ENCODE peak calls at places on chromosomes 7 and 10, in nine cellular contexts. One of them, this sample, is unnamed.
A peak's percentile ranks its signal among the peaks of the same experiment; 100 is the strongest.

GRCh38 chr10:130847170-130847569 is 464.4 kb downstream of the TCERG1L start:
- DNase-seq in upper lobe of left lung: no peak
- DNase-seq in transverse colon: no peak
- DNase-seq in tibial nerve: no peak
- DNase-seq in A549: no peak
- DNase-seq in stomach: no peak
- DNase-seq in GM12878: no peak
- DNase-seq in HepG2: no peak
- DNase-seq in suprapubic skin: no peak
- DNase-seq in this sample: no peak

GRCh38 chr7:46678421-46678820 is 757.3 kb upstream of the IGFBP3 start:
- DNase-seq in A549: no peak
- DNase-seq in transverse colon: no peak
- DNase-seq in GM12878: no peak
- DNase-seq in stomach: no peak
- DNase-seq in upper lobe of left lung: no peak
- DNase-seq in HepG2: no peak
- DNase-seq in suprapubic skin: no peak
- DNase-seq in tibial nerve: no peak
- DNase-seq in this sample: no peak

GRCh38 chr10:69572159-69573055 is 815 bp downstream of the NEUROG3 start:
- DNase-seq in tibial nerve: no peak
- DNase-seq in HepG2: no peak
- DNase-seq in upper lobe of left lung: no peak
- DNase-seq in A549: no peak
- DNase-seq in GM12878: no peak
- DNase-seq in transverse colon: no peak
- DNase-seq in suprapubic skin: no peak
- DNase-seq in stomach: no peak
- DNase-seq in this sample: no peak

GRCh38 chr10:49115015-49115795 is at the start of gene VSTM4:
- DNase-seq in tibial nerve: peak; percentile 23
- DNase-seq in A549: no peak
- DNase-seq in HepG2: no peak
- DNase-seq in suprapubic skin: no peak
- DNase-seq in upper lobe of left lung: no peak
- DNase-seq in stomach: no peak
- DNase-seq in transverse colon: no peak
- DNase-seq in GM12878: no peak
- DNase-seq in this sample: peak; percentile 80

GRCh38 chr10:77319557-77319956 is 318.1 kb downstream of the KCNMA1 start:
- DNase-seq in A549: no peak
- DNase-seq in HepG2: no peak
- DNase-seq in GM12878: no peak
- DNase-seq in tibial nerve: no peak
- DNase-seq in stomach: no peak
- DNase-seq in suprapubic skin: no peak
- DNase-seq in upper lobe of left lung: no peak
- DNase-seq in transverse colon: no peak
- DNase-seq in this sample: no peak

GRCh38 chr10:75994332-75995040 is 563.1 kb downstream of the LRMDA start:
- DNase-seq in GM12878: no peak
- DNase-seq in stomach: no peak
- DNase-seq in suprapubic skin: no peak
- DNase-seq in upper lobe of left lung: no peak
- DNase-seq in HepG2: no peak
- DNase-seq in tibial nerve: no peak
- DNase-seq in transverse colon: no peak
- DNase-seq in A549: no peak
- DNase-seq in this sample: no peak

GRCh38 chr10:86678999-86679792 is 10.9 kb downstream of the LDB3 start:
- DNase-seq in stomach: no peak
- DNase-seq in tibial nerve: peak; percentile 8
- DNase-seq in A549: no peak
- DNase-seq in transverse colon: peak; percentile 41
- DNase-seq in upper lobe of left lung: no peak
- DNase-seq in GM12878: peak; percentile 7
- DNase-seq in HepG2: no peak
- DNase-seq in suprapubic skin: no peak
- DNase-seq in this sample: no peak

GRCh38 chr7:514651-515598 is 4.7 kb downstream of the PDGFA start:
- DNase-seq in transverse colon: peak; percentile 78
- DNase-seq in stomach: peak; percentile 77
- DNase-seq in tibial nerve: no peak
- DNase-seq in A549: no peak
- DNase-seq in GM12878: no peak
- DNase-seq in HepG2: no peak
- DNase-seq in suprapubic skin: no peak
- DNase-seq in upper lobe of left lung: no peak
- DNase-seq in this sample: no peak

GRCh38 chr7:1065263-1066260 is 21.2 kb downstream of the GPR146 start:
- DNase-seq in suprapubic skin: peak; percentile 86
- DNase-seq in upper lobe of left lung: peak; percentile 86
- DNase-seq in tibial nerve: peak; percentile 84
- DNase-seq in stomach: peak; percentile 91
- DNase-seq in HepG2: peak; percentile 46
- DNase-seq in A549: peak; percentile 72
- DNase-seq in transverse colon: peak; percentile 88
- DNase-seq in GM12878: no peak
- DNase-seq in this sample: peak; percentile 92

GRCh38 chr10:131588704-131589220 is 277.2 kb upstream of the TCERG1L start:
- DNase-seq in A549: no peak
- DNase-seq in upper lobe of left lung: no peak
- DNase-seq in stomach: no peak
- DNase-seq in tibial nerve: no peak
- DNase-seq in suprapubic skin: no peak
- DNase-seq in HepG2: no peak
- DNase-seq in transverse colon: no peak
- DNase-seq in GM12878: no peak
- DNase-seq in this sample: no peak

GRCh38 chr10:29057712-29058426 is 231.0 kb upstream of the LYZL1 start:
- DNase-seq in transverse colon: no peak
- DNase-seq in upper lobe of left lung: no peak
- DNase-seq in suprapubic skin: no peak
- DNase-seq in stomach: no peak
- DNase-seq in A549: no peak
- DNase-seq in HepG2: no peak
- DNase-seq in tibial nerve: peak; percentile 8
- DNase-seq in GM12878: no peak
- DNase-seq in this sample: no peak

GRCh38 chr7:67429735-67430134 is 433.1 kb downstream of the TYW1 start:
- DNase-seq in HepG2: no peak
- DNase-seq in A549: no peak
- DNase-seq in suprapubic skin: no peak
- DNase-seq in tibial nerve: no peak
- DNase-seq in stomach: no peak
- DNase-seq in GM12878: no peak
- DNase-seq in upper lobe of left lung: no peak
- DNase-seq in transverse colon: no peak
- DNase-seq in this sample: no peak

GRCh38 chr7:13639416-13639815 is 350.1 kb downstream of the ETV1 start:
- DNase-seq in A549: no peak
- DNase-seq in HepG2: no peak
- DNase-seq in upper lobe of left lung: no peak
- DNase-seq in tibial nerve: no peak
- DNase-seq in stomach: no peak
- DNase-seq in suprapubic skin: no peak
- DNase-seq in transverse colon: no peak
- DNase-seq in GM12878: no peak
- DNase-seq in this sample: no peak

GRCh38 chr10:48253970-48254657 is 20.4 kb downstream of the FRMPD2 start:
- DNase-seq in upper lobe of left lung: no peak
- DNase-seq in GM12878: no peak
- DNase-seq in A549: no peak
- DNase-seq in suprapubic skin: no peak
- DNase-seq in tibial nerve: no peak
- DNase-seq in HepG2: no peak
- DNase-seq in transverse colon: no peak
- DNase-seq in stomach: no peak
- DNase-seq in this sample: peak; percentile 24

GRCh38 chr10:119208553-119208940 is 1.2 kb downstream of the GRK5 start:
- DNase-seq in A549: no peak
- DNase-seq in suprapubic skin: no peak
- DNase-seq in HepG2: no peak
- DNase-seq in upper lobe of left lung: no peak
- DNase-seq in tibial nerve: no peak
- DNase-seq in stomach: no peak
- DNase-seq in GM12878: no peak
- DNase-seq in transverse colon: no peak
- DNase-seq in this sample: peak; percentile 2

GRCh38 chr7:87984088-87984487 is 50.0 kb downstream of the ADAM22 start:
- DNase-seq in upper lobe of left lung: no peak
- DNase-seq in HepG2: no peak
- DNase-seq in tibial nerve: no peak
- DNase-seq in stomach: no peak
- DNase-seq in GM12878: no peak
- DNase-seq in transverse colon: no peak
- DNase-seq in A549: no peak
- DNase-seq in suprapubic skin: no peak
- DNase-seq in this sample: no peak

GRCh38 chr10:88346151-88346977 is 236.8 kb downstream of the RNLS start:
- DNase-seq in suprapubic skin: no peak
- DNase-seq in stomach: no peak
- DNase-seq in A549: peak; percentile 10
- DNase-seq in upper lobe of left lung: no peak
- DNase-seq in HepG2: peak; percentile 32
- DNase-seq in transverse colon: no peak
- DNase-seq in GM12878: no peak
- DNase-seq in tibial nerve: no peak
- DNase-seq in this sample: no peak

DNA sequence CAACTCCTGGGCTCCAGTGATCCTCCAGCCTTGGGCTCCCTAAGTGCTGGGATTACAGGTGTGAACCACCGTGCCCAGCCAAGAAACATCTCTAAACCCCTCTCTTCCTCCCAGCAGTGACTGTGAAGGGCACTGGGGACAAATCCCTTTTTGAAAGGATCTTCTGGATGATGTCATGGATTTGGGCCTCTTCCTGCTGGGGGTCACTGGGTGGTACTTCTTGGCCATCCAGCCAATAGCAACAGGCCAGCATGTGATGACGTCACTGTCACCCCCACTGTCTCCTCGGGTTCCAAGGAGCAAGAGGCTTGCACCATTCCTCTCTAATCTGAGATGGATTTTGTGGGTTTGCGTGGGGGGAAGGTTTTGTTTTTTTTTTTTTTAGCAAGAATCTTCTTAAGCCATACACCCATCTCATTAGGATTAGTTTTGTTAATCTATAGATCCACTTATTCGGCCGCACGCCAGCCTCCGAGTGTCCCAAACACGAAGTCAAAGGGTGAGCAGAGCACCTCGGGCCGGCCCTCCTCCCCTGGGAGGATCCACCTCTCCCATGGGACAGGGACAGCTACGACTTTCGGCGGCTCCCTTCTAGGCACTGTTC is 29.4 kb upstream of the TNRC18 start:
- DNase-seq in transverse colon: no peak
- DNase-seq in upper lobe of left lung: no peak
- DNase-seq in A549: peak; percentile 66
- DNase-seq in HepG2: no peak
- DNase-seq in tibial nerve: peak; percentile 42
- DNase-seq in stomach: no peak
- DNase-seq in GM12878: no peak
- DNase-seq in suprapubic skin: no peak
- DNase-seq in this sample: no peak
- TF ChIP-seq POLR2A in transverse colon: no peak
- TF ChIP-seq POLR2A in upper lobe of left lung: no peak
- TF ChIP-seq POLR2A in A549: no peak
- TF ChIP-seq POLR2A in HepG2: no peak
- TF ChIP-seq POLR2A in tibial nerve: peak; percentile 8
- TF ChIP-seq POLR2A in stomach: no peak
- TF ChIP-seq POLR2A in GM12878: no peak
- TF ChIP-seq POLR2A in suprapubic skin: no peak
- TF ChIP-seq POLR2A in this sample: no peak

DNA sequence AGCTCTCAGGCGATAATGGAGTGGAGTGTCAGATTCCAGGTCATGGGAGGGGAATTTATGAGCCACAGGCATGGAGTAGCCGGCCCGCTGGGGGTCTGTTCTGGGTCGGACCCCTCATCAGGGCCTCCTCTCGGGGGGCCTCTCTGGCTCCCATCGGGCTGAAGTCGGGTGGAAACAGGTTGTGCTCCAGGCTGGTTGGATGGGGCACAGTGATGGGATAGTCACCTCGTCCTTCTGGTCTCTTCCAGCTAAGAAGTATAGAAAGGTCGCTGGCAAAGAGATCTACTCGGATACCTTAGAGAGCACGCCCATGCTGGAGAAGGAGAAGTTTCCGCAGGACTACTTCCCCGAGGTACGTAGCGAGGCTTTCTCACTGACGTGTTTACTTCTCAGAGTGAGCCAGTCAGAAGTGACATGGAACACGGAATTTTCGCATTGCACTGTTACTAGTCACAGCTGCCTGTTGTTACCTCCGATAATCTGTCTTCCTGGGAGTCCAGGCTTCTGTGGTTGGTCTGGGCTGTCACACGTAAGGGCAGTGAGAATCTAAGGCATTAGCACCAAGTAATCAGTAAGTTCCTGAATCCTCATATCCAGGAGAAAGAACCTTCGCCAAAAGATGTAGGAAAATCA is 88.3 kb downstream of the NKX6-2 start:
- DNase-seq in suprapubic skin: peak; percentile 41
- DNase-seq in stomach: no peak
- DNase-seq in upper lobe of left lung: no peak
- DNase-seq in GM12878: no peak
- DNase-seq in tibial nerve: no peak
- DNase-seq in transverse colon: no peak
- DNase-seq in HepG2: no peak
- DNase-seq in A549: no peak
- DNase-seq in this sample: peak; percentile 25
- TF ChIP-seq EP300 in suprapubic skin: no peak
- TF ChIP-seq EP300 in stomach: no peak
- TF ChIP-seq EP300 in upper lobe of left lung: no peak
- TF ChIP-seq EP300 in GM12878: no peak
- TF ChIP-seq EP300 in tibial nerve: no peak
- TF ChIP-seq EP300 in transverse colon: no peak
- TF ChIP-seq EP300 in HepG2: no peak
- TF ChIP-seq EP300 in A549: no peak
- TF ChIP-seq EP300 in this sample: no peak

DNA sequence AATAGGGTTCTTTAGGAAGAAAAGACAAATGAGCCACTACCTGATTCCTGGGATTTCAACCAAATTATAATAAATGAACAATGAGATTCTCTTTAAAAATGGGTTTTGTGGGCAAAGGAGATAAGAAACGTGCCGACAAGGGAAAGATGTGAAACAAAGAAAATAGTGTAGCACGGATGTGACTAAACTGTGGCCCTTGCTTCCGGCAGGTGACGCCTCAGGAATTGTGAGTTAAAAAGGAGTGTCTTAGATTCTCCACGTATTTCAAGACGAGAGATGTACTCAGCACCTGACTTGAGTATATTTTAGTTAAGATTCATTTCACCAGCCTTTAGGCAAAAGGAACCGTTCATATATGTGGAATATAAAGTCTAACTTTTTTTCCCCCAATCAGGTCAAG is 75.9 kb downstream of the DNAH11 start:
- DNase-seq in tibial nerve: no peak
- DNase-seq in GM12878: no peak
- DNase-seq in suprapubic skin: no peak
- DNase-seq in transverse colon: no peak
- DNase-seq in upper lobe of left lung: no peak
- DNase-seq in A549: no peak
- DNase-seq in HepG2: no peak
- DNase-seq in stomach: no peak
- DNase-seq in this sample: no peak
- H3K27ac ChIP-seq in tibial nerve: no peak overlapping the region
- H3K27ac ChIP-seq in GM12878: no peak overlapping the region
- H3K27ac ChIP-seq in suprapubic skin: no peak overlapping the region
- H3K27ac ChIP-seq in transverse colon: no peak overlapping the region
- H3K27ac ChIP-seq in upper lobe of left lung: no peak overlapping the region
- H3K27ac ChIP-seq in A549: peak overlapping the region; percentile 89
- H3K27ac ChIP-seq in HepG2: no peak overlapping the region
- H3K27ac ChIP-seq in stomach: no peak overlapping the region
- H3K27ac ChIP-seq in this sample: no peak overlapping the region

GRCh38 chr7:39609462-39610149 is 13.8 kb upstream of the RALA start:
- DNase-seq in upper lobe of left lung: no peak
- DNase-seq in A549: no peak
- DNase-seq in suprapubic skin: no peak
- DNase-seq in stomach: no peak
- DNase-seq in HepG2: no peak
- DNase-seq in tibial nerve: no peak
- DNase-seq in transverse colon: no peak
- DNase-seq in GM12878: no peak
- DNase-seq in this sample: no peak
- TF ChIP-seq POLR2A in upper lobe of left lung: no peak
- TF ChIP-seq POLR2A in A549: no peak
- TF ChIP-seq POLR2A in suprapubic skin: no peak
- TF ChIP-seq POLR2A in stomach: no peak
- TF ChIP-seq POLR2A in HepG2: no peak
- TF ChIP-seq POLR2A in tibial nerve: no peak
- TF ChIP-seq POLR2A in transverse colon: no peak
- TF ChIP-seq POLR2A in GM12878: no peak
- TF ChIP-seq POLR2A in this sample: no peak